ENCODE peak calls at places on chromosomes 6 and 20, in nine cellular contexts. One of them, this sample, is unnamed.

GRCh38 chr6:83884523-83884922 is 25.0 kb downstream of the CYB5R4 start:
- DNase-seq in osteoblast: no peak
- DNase-seq in OCI-LY7: peak; percentile 59
- DNase-seq in cardiac muscle cell: peak; percentile 49
- DNase-seq in GM23338: peak; percentile 57
- DNase-seq in uterus: no peak
- DNase-seq in transverse colon: no peak
- DNase-seq in kidney epithelial cell: no peak
- DNase-seq in WERI-Rb-1: no peak
- DNase-seq in this sample: no peak

GRCh38 chr6:113909224-113909856 is 52.2 kb downstream of the MARCKS start:
- DNase-seq in uterus: no peak
- DNase-seq in WERI-Rb-1: no peak
- DNase-seq in transverse colon: no peak
- DNase-seq in kidney epithelial cell: no peak
- DNase-seq in cardiac muscle cell: peak; percentile 82
- DNase-seq in OCI-LY7: peak; percentile 68
- DNase-seq in osteoblast: peak; percentile 75
- DNase-seq in GM23338: peak; percentile 89
- DNase-seq in this sample: no peak

GRCh38 chr20:51562027-51562333 is 19.5 kb upstream of the NFATC2 start:
- DNase-seq in transverse colon: no peak
- DNase-seq in WERI-Rb-1: no peak
- DNase-seq in GM23338: no peak
- DNase-seq in OCI-LY7: no peak
- DNase-seq in osteoblast: peak; percentile 78
- DNase-seq in uterus: no peak
- DNase-seq in kidney epithelial cell: no peak
- DNase-seq in cardiac muscle cell: no peak
- DNase-seq in this sample: no peak

GRCh38 chr6:54856137-54856536 is 9.6 kb downstream of the FAM83B start:
- DNase-seq in uterus: no peak
- DNase-seq in kidney epithelial cell: no peak
- DNase-seq in OCI-LY7: no peak
- DNase-seq in cardiac muscle cell: no peak
- DNase-seq in GM23338: peak; percentile 11
- DNase-seq in osteoblast: no peak
- DNase-seq in WERI-Rb-1: no peak
- DNase-seq in transverse colon: peak; percentile 62
- DNase-seq in this sample: no peak

GRCh38 chr20:61285152-61285645 is 33.1 kb downstream of the CDH4 start:
- DNase-seq in transverse colon: no peak
- DNase-seq in OCI-LY7: no peak
- DNase-seq in uterus: no peak
- DNase-seq in cardiac muscle cell: no peak
- DNase-seq in WERI-Rb-1: no peak
- DNase-seq in kidney epithelial cell: no peak
- DNase-seq in GM23338: no peak
- DNase-seq in osteoblast: peak; percentile 50
- DNase-seq in this sample: no peak

GRCh38 chr6:14472964-14473363 is 355.4 kb downstream of the CD83 start:
- DNase-seq in uterus: no peak
- DNase-seq in cardiac muscle cell: no peak
- DNase-seq in GM23338: no peak
- DNase-seq in OCI-LY7: no peak
- DNase-seq in WERI-Rb-1: no peak
- DNase-seq in osteoblast: no peak
- DNase-seq in kidney epithelial cell: no peak
- DNase-seq in transverse colon: no peak
- DNase-seq in this sample: no peak

GRCh38 chr20:8389381-8390368 is 257.6 kb downstream of the PLCB1 start:
- DNase-seq in cardiac muscle cell: peak; percentile 69
- DNase-seq in transverse colon: no peak
- DNase-seq in kidney epithelial cell: no peak
- DNase-seq in osteoblast: no peak
- DNase-seq in OCI-LY7: peak; percentile 75
- DNase-seq in WERI-Rb-1: no peak
- DNase-seq in uterus: no peak
- DNase-seq in GM23338: peak; percentile 69
- DNase-seq in this sample: no peak

GRCh38 chr6:168724033-168724432 is 283.0 kb downstream of the SMOC2 start:
- DNase-seq in OCI-LY7: no peak
- DNase-seq in GM23338: no peak
- DNase-seq in uterus: no peak
- DNase-seq in cardiac muscle cell: no peak
- DNase-seq in osteoblast: no peak
- DNase-seq in kidney epithelial cell: no peak
- DNase-seq in WERI-Rb-1: no peak
- DNase-seq in transverse colon: no peak
- DNase-seq in this sample: no peak

GRCh38 chr20:50804453-50805348 is 9.8 kb downstream of the BCAS4 start:
- DNase-seq in cardiac muscle cell: no peak
- DNase-seq in OCI-LY7: peak; percentile 74
- DNase-seq in WERI-Rb-1: no peak
- DNase-seq in GM23338: no peak
- DNase-seq in kidney epithelial cell: no peak
- DNase-seq in osteoblast: no peak
- DNase-seq in uterus: no peak
- DNase-seq in transverse colon: no peak
- DNase-seq in this sample: no peak

GRCh38 chr6:163001341-163001740 is 273.6 kb downstream of the PACRG start:
- DNase-seq in cardiac muscle cell: no peak
- DNase-seq in OCI-LY7: no peak
- DNase-seq in GM23338: no peak
- DNase-seq in transverse colon: no peak
- DNase-seq in uterus: no peak
- DNase-seq in WERI-Rb-1: no peak
- DNase-seq in osteoblast: no peak
- DNase-seq in kidney epithelial cell: no peak
- DNase-seq in this sample: no peak

GRCh38 chr6:147201885-147202515 is 2.2 kb upstream of the STXBP5 start:
- DNase-seq in GM23338: peak; percentile 73
- DNase-seq in kidney epithelial cell: no peak
- DNase-seq in osteoblast: peak; percentile 64
- DNase-seq in uterus: no peak
- DNase-seq in WERI-Rb-1: peak; percentile 66
- DNase-seq in cardiac muscle cell: no peak
- DNase-seq in OCI-LY7: peak; percentile 48
- DNase-seq in transverse colon: peak; percentile 21
- DNase-seq in this sample: no peak

GRCh38 chr6:137717074-137718073 is 149.7 kb upstream of the TNFAIP3 start:
- DNase-seq in cardiac muscle cell: no peak
- DNase-seq in transverse colon: no peak
- DNase-seq in kidney epithelial cell: peak; percentile 72
- DNase-seq in uterus: no peak
- DNase-seq in OCI-LY7: no peak
- DNase-seq in osteoblast: no peak
- DNase-seq in WERI-Rb-1: no peak
- DNase-seq in GM23338: peak; percentile 60
- DNase-seq in this sample: no peak

GRCh38 chr6:15359335-15359862 is 113.5 kb downstream of the JARID2 start:
- DNase-seq in OCI-LY7: no peak
- DNase-seq in WERI-Rb-1: no peak
- DNase-seq in kidney epithelial cell: no peak
- DNase-seq in osteoblast: peak; percentile 34
- DNase-seq in cardiac muscle cell: peak; percentile 65
- DNase-seq in transverse colon: no peak
- DNase-seq in GM23338: no peak
- DNase-seq in uterus: peak; percentile 19
- DNase-seq in this sample: no peak

GRCh38 chr6:22598386-22598785 is 29.0 kb downstream of the HDGFL1 start:
- DNase-seq in WERI-Rb-1: no peak
- DNase-seq in uterus: no peak
- DNase-seq in OCI-LY7: no peak
- DNase-seq in cardiac muscle cell: no peak
- DNase-seq in kidney epithelial cell: no peak
- DNase-seq in transverse colon: no peak
- DNase-seq in osteoblast: no peak
- DNase-seq in GM23338: no peak
- DNase-seq in this sample: no peak

GRCh38 chr6:18277181-18278006 is 13.1 kb upstream of the DEK start:
- DNase-seq in GM23338: peak; percentile 66
- DNase-seq in OCI-LY7: no peak
- DNase-seq in transverse colon: no peak
- DNase-seq in osteoblast: no peak
- DNase-seq in uterus: no peak
- DNase-seq in kidney epithelial cell: no peak
- DNase-seq in cardiac muscle cell: peak; percentile 41
- DNase-seq in WERI-Rb-1: peak; percentile 61
- DNase-seq in this sample: no peak

GRCh38 chr20:2871555-2872303 is 1.6 kb upstream of the PTPRA start:
- DNase-seq in transverse colon: no peak
- DNase-seq in kidney epithelial cell: no peak
- DNase-seq in OCI-LY7: no peak
- DNase-seq in cardiac muscle cell: no peak
- DNase-seq in uterus: no peak
- DNase-seq in osteoblast: no peak
- DNase-seq in WERI-Rb-1: no peak
- DNase-seq in GM23338: peak; percentile 13
- DNase-seq in this sample: no peak
- H3K4me3 ChIP-seq in transverse colon: no peak overlapping the region
- H3K4me3 ChIP-seq in kidney epithelial cell: no peak overlapping the region
- H3K4me3 ChIP-seq in OCI-LY7: peak overlapping the region; percentile 87
- H3K4me3 ChIP-seq in cardiac muscle cell: no peak overlapping the region
- H3K4me3 ChIP-seq in uterus: peak overlapping the region; percentile 58
- H3K4me3 ChIP-seq in osteoblast: peak overlapping the region; percentile 93
- H3K4me3 ChIP-seq in WERI-Rb-1: no peak overlapping the region
- H3K4me3 ChIP-seq in GM23338: peak overlapping the region; percentile 91
- H3K4me3 ChIP-seq in this sample: peak overlapping the region; percentile 90

GRCh38 chr6:35026434-35027222 is 114.5 kb downstream of the TCP11 start:
- DNase-seq in uterus: no peak
- DNase-seq in GM23338: no peak
- DNase-seq in WERI-Rb-1: no peak
- DNase-seq in osteoblast: no peak
- DNase-seq in cardiac muscle cell: no peak
- DNase-seq in transverse colon: peak; percentile 54
- DNase-seq in kidney epithelial cell: no peak
- DNase-seq in OCI-LY7: no peak
- DNase-seq in this sample: no peak

GRCh38 chr6:35023601-35024000 is 117.5 kb downstream of the TCP11 start:
- DNase-seq in WERI-Rb-1: no peak
- DNase-seq in osteoblast: no peak
- DNase-seq in cardiac muscle cell: no peak
- DNase-seq in uterus: no peak
- DNase-seq in kidney epithelial cell: no peak
- DNase-seq in OCI-LY7: no peak
- DNase-seq in GM23338: no peak
- DNase-seq in transverse colon: no peak
- DNase-seq in this sample: no peak

GRCh38 chr6:35024601-35025054 is 116.5 kb downstream of the TCP11 start:
- DNase-seq in WERI-Rb-1: peak; percentile 44
- DNase-seq in OCI-LY7: no peak
- DNase-seq in osteoblast: peak; percentile 81
- DNase-seq in transverse colon: peak; percentile 56
- DNase-seq in uterus: no peak
- DNase-seq in cardiac muscle cell: peak; percentile 81
- DNase-seq in GM23338: peak; percentile 69
- DNase-seq in kidney epithelial cell: no peak
- DNase-seq in this sample: no peak

GRCh38 chr6:35027807-35028206 is 113.3 kb downstream of the TCP11 start:
- DNase-seq in OCI-LY7: no peak
- DNase-seq in kidney epithelial cell: no peak
- DNase-seq in osteoblast: no peak
- DNase-seq in transverse colon: no peak
- DNase-seq in GM23338: no peak
- DNase-seq in cardiac muscle cell: no peak
- DNase-seq in WERI-Rb-1: no peak
- DNase-seq in uterus: no peak
- DNase-seq in this sample: no peak

GRCh38 chr6:35025241-35026188 is 115.6 kb downstream of the TCP11 start:
- DNase-seq in GM23338: peak; percentile 52
- DNase-seq in OCI-LY7: no peak
- DNase-seq in kidney epithelial cell: no peak
- DNase-seq in WERI-Rb-1: no peak
- DNase-seq in osteoblast: peak; percentile 34
- DNase-seq in transverse colon: no peak
- DNase-seq in uterus: no peak
- DNase-seq in cardiac muscle cell: no peak
- DNase-seq in this sample: no peak
- TF ChIP-seq CTCF in GM23338: peak; percentile 52
- TF ChIP-seq CTCF in OCI-LY7: peak; percentile 13
- TF ChIP-seq CTCF in kidney epithelial cell: peak; percentile 16
- TF ChIP-seq CTCF in WERI-Rb-1: peak; percentile 11
- TF ChIP-seq CTCF in osteoblast: peak; percentile 18
- TF ChIP-seq CTCF in transverse colon: peak; percentile 21
- TF ChIP-seq CTCF in uterus: no peak
- TF ChIP-seq CTCF in cardiac muscle cell: peak; percentile 30
- TF ChIP-seq CTCF in this sample: peak; percentile 39

DNA sequence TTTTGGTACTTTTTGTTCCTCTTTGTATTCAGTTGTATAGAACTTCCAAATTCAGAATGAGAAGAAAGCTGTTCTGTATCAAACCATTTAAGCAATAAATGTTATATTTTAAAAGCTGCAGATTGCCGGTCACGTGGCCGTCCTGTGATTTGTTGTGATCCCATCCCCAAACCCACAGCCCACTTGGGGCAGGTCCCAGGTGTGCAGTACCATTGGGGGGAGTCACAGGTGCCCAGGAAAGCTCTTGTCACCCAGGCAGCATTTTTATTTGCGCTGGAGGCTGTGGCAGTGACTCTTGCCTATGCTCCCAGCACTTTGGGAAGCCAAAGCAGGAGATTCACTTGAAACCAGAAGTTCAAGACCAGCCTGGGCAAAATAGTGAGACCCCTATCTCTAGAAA is 61.1 kb downstream of the SSR1 start:
- DNase-seq in GM23338: no peak
- DNase-seq in kidney epithelial cell: no peak
- DNase-seq in osteoblast: no peak
- DNase-seq in uterus: no peak
- DNase-seq in cardiac muscle cell: no peak
- DNase-seq in OCI-LY7: no peak
- DNase-seq in transverse colon: no peak
- DNase-seq in WERI-Rb-1: no peak
- DNase-seq in this sample: no peak
- H3K36me3 ChIP-seq in GM23338: no peaks in the 10 kb centered on the region
- H3K36me3 ChIP-seq in kidney epithelial cell: peaks cover 3% of the 10 kb centered on the region
- H3K36me3 ChIP-seq in osteoblast: peaks cover 40% of the 10 kb centered on the region
- H3K36me3 ChIP-seq in uterus: no peaks in the 10 kb centered on the region
- H3K36me3 ChIP-seq in cardiac muscle cell: no peaks in the 10 kb centered on the region
- H3K36me3 ChIP-seq in OCI-LY7: no peaks in the 10 kb centered on the region
- H3K36me3 ChIP-seq in transverse colon: peaks cover 30% of the 10 kb centered on the region
- H3K36me3 ChIP-seq in WERI-Rb-1: peaks cover 44% of the 10 kb centered on the region
- H3K36me3 ChIP-seq in this sample: peaks cover 20% of the 10 kb centered on the region

DNA sequence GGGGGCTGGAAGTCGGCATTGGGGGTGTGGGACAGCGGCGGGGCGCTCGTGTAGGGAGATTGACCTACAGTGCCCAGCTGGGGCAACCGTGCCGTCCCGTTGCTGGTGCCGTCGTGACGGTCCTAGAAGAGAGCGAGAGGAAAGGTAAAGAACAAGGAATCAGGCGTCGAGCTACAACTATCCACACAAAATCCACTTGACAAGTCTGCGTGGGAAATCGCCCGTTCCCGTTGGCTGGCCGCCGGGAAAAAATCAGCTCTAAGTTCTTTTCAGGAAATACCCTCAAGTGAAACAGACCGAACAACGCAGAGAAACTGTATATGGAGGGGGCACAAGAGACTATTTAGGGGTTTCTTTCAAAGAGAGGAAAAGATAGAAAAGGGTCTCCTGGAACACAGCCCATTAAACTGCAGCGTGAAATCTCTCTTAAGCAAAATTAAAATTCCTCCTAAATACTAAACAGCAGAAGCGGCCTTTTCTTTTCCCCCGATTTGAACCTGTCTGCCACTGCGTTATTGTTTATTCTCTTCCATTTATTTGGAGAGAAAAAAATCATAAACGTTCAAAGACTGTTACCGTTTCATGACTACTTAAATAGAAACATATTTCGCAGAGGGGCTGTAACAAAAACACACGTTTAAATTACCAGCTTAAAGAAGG is 4.5 kb downstream of the TFAP2A start:
- DNase-seq in cardiac muscle cell: no peak
- DNase-seq in transverse colon: no peak
- DNase-seq in uterus: no peak
- DNase-seq in kidney epithelial cell: no peak
- DNase-seq in osteoblast: no peak
- DNase-seq in WERI-Rb-1: no peak
- DNase-seq in GM23338: peak; percentile 39
- DNase-seq in OCI-LY7: no peak
- DNase-seq in this sample: no peak
- H3K4me3 ChIP-seq in cardiac muscle cell: no peak overlapping the region
- H3K4me3 ChIP-seq in transverse colon: no peak overlapping the region
- H3K4me3 ChIP-seq in uterus: no peak overlapping the region
- H3K4me3 ChIP-seq in kidney epithelial cell: peak overlapping the region; percentile 58
- H3K4me3 ChIP-seq in osteoblast: no peak overlapping the region
- H3K4me3 ChIP-seq in WERI-Rb-1: no peak overlapping the region
- H3K4me3 ChIP-seq in GM23338: peak overlapping the region; percentile 54
- H3K4me3 ChIP-seq in OCI-LY7: no peak overlapping the region
- H3K4me3 ChIP-seq in this sample: peak overlapping the region; percentile 91

This sample was measured in BJ.